ENCODE peak calls at places on chromosomes 5 and 9, in four cellular contexts. K is K562, P is HepG2, L is H1. J is an unnamed sample.

GRCh38 chr9:133372144-133372543 is 3.7 kb downstream of the SURF4 start:
- DNase-seq in K (no peak), P (no peak), L (no peak), J (no peak)

GRCh38 chr9:113632776-113633590 is 169.5 kb downstream of the RGS3 start:
- DNase-seq in K (peak), P (no peak), L (no peak), J (no peak)

GRCh38 chr5:180670586-180671359 is 21.4 kb upstream of the FLT4 start:
- DNase-seq in K (peak), P (peak), L (no peak), J (peak)

GRCh38 chr5:37198066-37198465 is 51.1 kb downstream of the CPLANE1 start:
- DNase-seq in K (no peak), P (no peak), L (no peak), J (no peak)

GRCh38 chr9:135582966-135583685 is 21.6 kb downstream of the PAEP start:
- DNase-seq in K (no peak), P (no peak), L (no peak), J (no peak)

GRCh38 chr9:84871983-84872382 is 202.5 kb downstream of the NTRK2 start:
- DNase-seq in K (no peak), P (no peak), L (no peak), J (no peak)

GRCh38 chr9:92808726-92809451 is 44.3 kb upstream of the BICD2 start:
- DNase-seq in K (peak), P (peak), L (peak), J (no peak)

GRCh38 chr9:90141723-90142122 is 500.9 kb downstream of the DIRAS2 start:
- DNase-seq in K (peak), P (peak), L (no peak), J (no peak)

GRCh38 chr9:110198357-110198756 is 9.6 kb downstream of the C9orf152 start:
- DNase-seq in K (no peak), P (no peak), L (no peak), J (no peak)

GRCh38 chr5:136901-137300 is 44.9 kb downstream of the PLEKHG4B start:
- DNase-seq in K (no peak), P (no peak), L (no peak), J (no peak)

GRCh38 chr9:108142504-108143201 is 653.1 kb upstream of the KLF4 start:
- DNase-seq in K (no peak), P (no peak), L (no peak), J (no peak)

GRCh38 chr9:100473271-100474081 is 527 bp downstream of the TMEFF1 start:
- DNase-seq in K (peak), P (no peak), L (no peak), J (no peak)

GRCh38 chr5:78251663-78252284 is 42.7 kb downstream of the AP3B1 start:
- DNase-seq in K (peak), P (no peak), L (no peak), J (no peak)

GRCh38 chr9:1918642-1919041 is 96.5 kb upstream of the SMARCA2 start:
- DNase-seq in K (no peak), P (no peak), L (no peak), J (no peak)

GRCh38 chr9:116661037-116661954 is 25.8 kb upstream of the TRIM32 start:
- DNase-seq in K (peak), P (peak), L (no peak), J (peak)

GRCh38 chr5:80935811-80936385 is 24.3 kb upstream of the RASGRF2 start:
- DNase-seq in K (peak), P (peak), L (no peak), J (no peak)

GRCh38 chr9:37801959-37802711 is 1.5 kb downstream of the DCAF10 start:
- DNase-seq in K (peak), P (no peak), L (no peak), J (no peak)
- TF ChIP-seq BRCA1 in K (no peak), P (no peak), L (no peak), J (no peak)

DNA sequence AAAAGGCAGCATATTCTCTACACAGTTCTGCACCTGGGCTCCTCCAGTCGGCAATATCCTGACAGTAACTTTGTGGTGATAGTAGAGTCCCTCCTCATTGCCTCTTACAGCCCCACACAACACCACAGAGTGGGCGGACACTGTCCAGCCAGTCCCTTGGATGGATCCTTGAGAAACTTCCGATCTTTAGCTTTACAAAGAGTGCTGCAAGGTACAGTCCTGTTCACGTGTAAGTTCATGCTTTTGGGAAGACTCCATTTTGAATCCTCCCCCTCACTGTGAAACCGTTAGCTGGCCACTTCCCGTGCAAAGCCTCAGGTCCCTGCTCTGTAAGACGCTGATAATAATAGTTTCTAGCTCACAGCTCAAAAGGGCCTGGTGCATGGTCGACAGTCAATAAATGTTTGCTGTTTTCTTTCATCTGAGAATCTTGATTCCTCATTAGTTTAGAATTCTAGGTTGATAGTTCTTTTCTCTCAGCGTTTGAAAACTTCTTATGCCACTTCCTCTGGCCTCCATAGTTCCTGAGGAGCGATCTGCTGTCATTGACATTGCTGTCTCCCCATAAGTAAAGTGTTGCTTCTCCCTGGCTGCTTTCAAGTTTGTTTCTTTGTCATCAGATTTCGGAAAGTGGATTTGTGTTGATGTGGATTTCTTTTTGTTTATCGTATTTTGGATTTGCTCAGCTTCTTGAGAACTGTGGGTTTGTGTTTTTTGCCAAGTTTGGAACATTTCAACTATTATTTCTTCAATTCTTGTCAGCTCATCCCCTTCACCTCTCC is 82.9 kb downstream of the COL23A1 start:
- DNase-seq in K (no peak), P (no peak), L (no peak), J (no peak)
- TF ChIP-seq POLR2AphosphoS5 in K (no peak), P (no peak), L (no peak), J (no peak)

GRCh38 chr9:96567203-96567700 is 52.4 kb downstream of the CDC14B start:
- DNase-seq in K (no peak), P (no peak), L (peak), J (no peak)
- TF ChIP-seq KDM1A in K (no peak), P (no peak), L (no peak), J (no peak)

GRCh38 chr5:143432658-143433239 is 29.3 kb upstream of the NR3C1 start:
- DNase-seq in K (no peak), P (peak), L (no peak), J (no peak)

GRCh38 chr5:143436871-143437270 is 33.4 kb upstream of the NR3C1 start:
- DNase-seq in K (no peak), P (no peak), L (no peak), J (no peak)

GRCh38 chr5:143434261-143435206 is 31.0 kb upstream of the NR3C1 start:
- DNase-seq in K (no peak), P (no peak), L (no peak), J (no peak)

GRCh38 chr5:143433680-143434079 is 30.2 kb upstream of the NR3C1 start:
- DNase-seq in K (no peak), P (no peak), L (no peak), J (no peak)

DNA sequence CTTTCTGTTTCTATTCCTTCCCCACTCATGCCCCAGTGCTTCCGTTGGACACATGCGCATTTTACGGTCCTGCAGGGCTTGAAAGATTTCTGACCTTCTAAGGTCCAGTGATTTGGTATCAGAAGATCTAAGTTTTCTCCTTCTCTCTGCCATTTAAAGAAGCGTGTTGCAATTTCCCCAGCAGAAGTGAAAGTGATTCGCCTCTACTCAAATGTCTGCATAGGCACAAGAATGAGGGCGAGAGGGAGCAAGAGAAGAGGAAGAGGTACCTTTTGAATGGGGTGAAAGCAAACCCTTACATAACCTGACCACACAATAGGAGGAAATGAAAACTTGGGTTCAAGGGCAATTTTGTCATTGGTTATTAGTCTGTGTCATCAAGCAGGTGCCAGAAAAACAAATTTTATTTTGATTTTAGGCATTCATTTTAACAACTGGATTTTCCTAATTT is 31.7 kb upstream of the NR3C1 start:
- DNase-seq in K (no peak), P (no peak), L (no peak), J (peak)
- TF ChIP-seq BRCA1 in K (no peak), P (no peak), L (no peak), J (no peak)

DNA sequence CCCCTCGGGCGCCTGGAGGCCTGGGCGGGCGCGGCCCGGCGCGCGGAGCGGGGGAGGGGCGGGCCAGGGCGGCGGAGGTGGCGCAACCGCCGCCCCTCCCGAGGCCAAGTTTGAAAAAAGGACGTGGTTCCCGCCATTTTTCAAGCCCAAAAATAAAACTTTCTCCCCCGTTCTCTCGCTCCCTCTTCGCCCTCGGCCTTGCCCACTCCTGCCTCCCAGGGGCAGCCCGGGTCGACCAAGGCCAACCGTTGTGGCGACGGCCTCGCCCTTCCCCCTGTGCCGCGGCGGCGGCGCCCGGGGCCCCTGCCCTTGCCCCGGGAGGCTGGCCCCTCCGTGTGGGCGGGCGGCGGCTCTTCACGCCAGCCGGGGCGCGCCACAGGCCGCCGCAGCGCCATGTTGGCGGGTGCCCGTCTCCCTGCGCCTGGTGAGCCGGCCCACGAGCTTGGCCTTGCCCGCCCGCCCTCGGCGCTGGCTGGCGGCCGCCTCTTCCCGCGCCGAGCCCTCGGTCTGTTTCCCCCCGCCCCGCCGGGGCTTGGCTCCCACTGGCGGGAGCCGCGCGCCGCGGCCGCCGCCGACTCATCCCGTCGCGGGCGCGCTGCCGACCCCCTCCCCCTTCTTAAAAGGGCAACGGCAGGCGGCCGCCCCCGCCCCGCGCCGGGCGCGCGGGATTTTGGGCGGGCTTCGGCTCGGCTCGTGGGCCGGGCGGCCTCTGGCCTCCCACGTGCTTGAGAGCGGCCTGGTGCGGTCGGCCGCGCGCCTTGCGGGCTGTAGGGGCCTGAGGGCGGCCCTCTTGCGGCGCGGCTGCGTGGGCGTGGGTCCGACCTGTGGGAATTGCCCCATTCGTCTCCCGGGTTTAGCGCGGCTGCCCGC is 1.3 kb downstream of the ANP32B start:
- DNase-seq in K (peak), P (peak), L (no peak), J (peak)
- TF ChIP-seq POLR2AphosphoS5 in K (peak), P (no peak), L (peak), J (peak)